ENCODE peak calls at places on chromosomes 16 and 17, in five cellular contexts. One of them, this sample, is unnamed.

GRCh38 chr17:36721560-36722120 is 120.3 kb downstream of the MRM1 start:
- DNase-seq in fibroblast of mammary gland: no peak
- DNase-seq in non-pigmented ciliary epithelial cell: no peak
- DNase-seq in nucleus accumbens: peak; percentile 37
- DNase-seq in body of pancreas: no peak
- DNase-seq in this sample: no peak

GRCh38 chr17:34423978-34424813 is 61.2 kb upstream of the CCL1 start:
- DNase-seq in body of pancreas: no peak
- DNase-seq in fibroblast of mammary gland: no peak
- DNase-seq in non-pigmented ciliary epithelial cell: no peak
- DNase-seq in nucleus accumbens: no peak
- DNase-seq in this sample: no peak

GRCh38 chr16:74455619-74456289 is 34.5 kb upstream of the CLEC18B start:
- DNase-seq in nucleus accumbens: peak; percentile 70
- DNase-seq in non-pigmented ciliary epithelial cell: peak; percentile 32
- DNase-seq in body of pancreas: no peak
- DNase-seq in fibroblast of mammary gland: peak; percentile 91
- DNase-seq in this sample: no peak

GRCh38 chr16:28950648-28951409 is at the start of gene NFATC2IP:
- DNase-seq in nucleus accumbens: peak; percentile 100
- DNase-seq in body of pancreas: peak; percentile 99
- DNase-seq in fibroblast of mammary gland: peak; percentile 100
- DNase-seq in non-pigmented ciliary epithelial cell: peak; percentile 99
- DNase-seq in this sample: peak; percentile 100

GRCh38 chr17:17305282-17305801 is 2.2 kb downstream of the NT5M start:
- DNase-seq in non-pigmented ciliary epithelial cell: no peak
- DNase-seq in nucleus accumbens: peak; percentile 47
- DNase-seq in fibroblast of mammary gland: no peak
- DNase-seq in body of pancreas: no peak
- DNase-seq in this sample: no peak

GRCh38 chr16:51500306-51500705 is 349.2 kb upstream of the SALL1 start:
- DNase-seq in fibroblast of mammary gland: peak; percentile 74
- DNase-seq in nucleus accumbens: no peak
- DNase-seq in body of pancreas: no peak
- DNase-seq in non-pigmented ciliary epithelial cell: peak; percentile 1
- DNase-seq in this sample: no peak

GRCh38 chr17:8687732-8688131 is 56.9 kb downstream of the CCDC42 start:
- DNase-seq in fibroblast of mammary gland: no peak
- DNase-seq in non-pigmented ciliary epithelial cell: no peak
- DNase-seq in nucleus accumbens: no peak
- DNase-seq in body of pancreas: no peak
- DNase-seq in this sample: no peak

GRCh38 chr17:83071966-83072562 is 7.3 kb upstream of the METRNL start:
- DNase-seq in non-pigmented ciliary epithelial cell: no peak
- DNase-seq in nucleus accumbens: no peak
- DNase-seq in body of pancreas: no peak
- DNase-seq in fibroblast of mammary gland: no peak
- DNase-seq in this sample: no peak

GRCh38 chr17:79627184-79627765 is 16.4 kb upstream of the RBFOX3 start:
- DNase-seq in body of pancreas: peak; percentile 5
- DNase-seq in fibroblast of mammary gland: no peak
- DNase-seq in nucleus accumbens: peak; percentile 68
- DNase-seq in non-pigmented ciliary epithelial cell: no peak
- DNase-seq in this sample: peak; percentile 36

GRCh38 chr17:78374631-78375274 is 3.7 kb upstream of the PGS1 start:
- DNase-seq in fibroblast of mammary gland: peak; percentile 91
- DNase-seq in non-pigmented ciliary epithelial cell: no peak
- DNase-seq in body of pancreas: no peak
- DNase-seq in nucleus accumbens: no peak
- DNase-seq in this sample: no peak